ENCODE peak calls at places on chromosomes 3 and 15, in five cellular contexts. M is OCI-LY7, U is body of pancreas, W is psoas muscle, B is SK-N-SH. V is an unnamed sample. For H3K9me3, the result is how much of the 10 kb centered on the place peaks cover.

GRCh38 chr3:4745240-4745620 is 234.0 kb upstream of the BHLHE40 start:
- DNase-seq in M (no peak), U (no peak), W (no peak), B (no peak), V (no peak)

GRCh38 chr15:80308002-80308401 is 56.0 kb upstream of the CTXND1 start:
- DNase-seq in M (peak), U (no peak), W (no peak), B (no peak), V (peak)

GRCh38 chr15:40357723-40358491 is at the start of gene DISP2:
- DNase-seq in M (peak), U (peak), W (peak), B (peak), V (peak)

GRCh38 chr3:194084284-194084683 is 51.7 kb upstream of the HES1 start:
- DNase-seq in M (peak), U (no peak), W (no peak), B (no peak), V (no peak)

GRCh38 chr3:160792445-160793039 is 36.5 kb downstream of the PPM1L start:
- DNase-seq in M (no peak), U (no peak), W (no peak), B (no peak), V (no peak)

GRCh38 chr3:110811050-110811449 is 260.6 kb upstream of the NECTIN3 start:
- DNase-seq in M (no peak), U (no peak), W (no peak), B (no peak), V (no peak)

GRCh38 chr3:42678447-42678846 is 6.9 kb upstream of the KLHL40 start:
- DNase-seq in M (no peak), U (no peak), W (no peak), B (no peak), V (no peak)

GRCh38 chr15:39580630-39581500 is at the start of gene THBS1:
- DNase-seq in M (no peak), U (peak), W (peak), B (peak), V (no peak)

GRCh38 chr3:147921044-147921443 is 511.9 kb downstream of the ZIC1 start:
- DNase-seq in M (no peak), U (no peak), W (no peak), B (no peak), V (no peak)

GRCh38 chr3:149245738-149246451 is 24.3 kb upstream of the CP start:
- DNase-seq in M (peak), U (no peak), W (no peak), B (no peak), V (no peak)

GRCh38 chr3:192901435-192901834 is 16.2 kb downstream of the MB21D2 start:
- DNase-seq in M (no peak), U (no peak), W (no peak), B (no peak), V (no peak)

GRCh38 chr15:76905855-76906254 is 715 bp upstream of the SCAPER start:
- DNase-seq in M (no peak), U (no peak), W (no peak), B (peak), V (peak)

GRCh38 chr3:41688595-41689380 is 273.1 kb downstream of the ULK4 start:
- DNase-seq in M (no peak), U (no peak), W (no peak), B (no peak), V (no peak)

DNA sequence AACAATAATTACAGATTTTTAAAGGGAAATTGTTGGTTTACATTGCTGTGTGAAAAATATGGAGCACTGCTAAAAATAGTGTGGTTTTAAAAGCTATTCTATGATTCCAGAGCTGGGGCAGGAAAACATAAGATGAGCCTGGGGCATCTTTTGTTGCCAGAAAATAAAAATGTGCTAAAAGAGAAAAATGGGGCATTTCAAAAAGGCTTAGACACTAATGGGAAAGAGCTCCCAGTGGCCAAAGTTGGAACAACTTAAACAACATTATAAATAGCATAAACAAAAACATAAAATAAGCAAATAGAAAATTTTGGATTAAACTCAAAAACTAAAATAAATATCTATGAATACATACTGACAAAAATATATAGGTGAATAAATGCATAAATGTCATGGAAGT is 478.9 kb downstream of the NLGN1 start:
- DNase-seq in M (no peak), U (no peak), W (no peak), B (no peak), V (no peak)
- TF ChIP-seq CTCF in M (peak), U (no peak), W (no peak), B (peak), V (no peak)

GRCh38 chr3:6249679-6250078 is 611.2 kb upstream of the GRM7 start:
- DNase-seq in M (peak), U (no peak), W (no peak), B (no peak), V (no peak)

GRCh38 chr3:6251612-6252011 is 609.3 kb upstream of the GRM7 start:
- DNase-seq in M (no peak), U (no peak), W (no peak), B (no peak), V (no peak)

GRCh38 chr3:6255229-6255628 is 605.7 kb upstream of the GRM7 start:
- DNase-seq in M (no peak), U (no peak), W (no peak), B (no peak), V (no peak)

GRCh38 chr3:6254490-6254889 is 606.4 kb upstream of the GRM7 start:
- DNase-seq in M (no peak), U (no peak), W (no peak), B (no peak), V (no peak)

DNA sequence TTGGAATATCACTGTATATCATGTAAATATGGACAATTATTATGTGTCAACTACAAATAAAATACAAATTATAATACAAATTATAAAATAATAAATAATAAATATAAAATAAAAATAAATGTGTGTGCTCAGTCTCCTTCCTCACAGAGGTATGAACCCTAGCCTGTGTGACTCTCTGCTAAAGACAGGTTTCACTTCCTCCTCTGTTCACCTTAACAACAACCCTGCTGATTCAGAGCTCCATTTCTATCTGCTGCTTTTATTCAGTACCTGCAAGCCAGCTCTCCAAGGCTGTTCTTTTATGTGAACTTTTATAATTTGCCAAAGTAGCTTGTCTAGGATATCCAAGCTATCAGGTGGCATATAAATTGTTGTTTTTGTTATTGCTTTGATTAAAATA is 610.7 kb upstream of the GRM7 start:
- DNase-seq in M (peak), U (no peak), W (no peak), B (no peak), V (no peak)
- H3K9me3 ChIP-seq in M (under half), U (under half), W (under half), B (under half), V (under half)

DNA sequence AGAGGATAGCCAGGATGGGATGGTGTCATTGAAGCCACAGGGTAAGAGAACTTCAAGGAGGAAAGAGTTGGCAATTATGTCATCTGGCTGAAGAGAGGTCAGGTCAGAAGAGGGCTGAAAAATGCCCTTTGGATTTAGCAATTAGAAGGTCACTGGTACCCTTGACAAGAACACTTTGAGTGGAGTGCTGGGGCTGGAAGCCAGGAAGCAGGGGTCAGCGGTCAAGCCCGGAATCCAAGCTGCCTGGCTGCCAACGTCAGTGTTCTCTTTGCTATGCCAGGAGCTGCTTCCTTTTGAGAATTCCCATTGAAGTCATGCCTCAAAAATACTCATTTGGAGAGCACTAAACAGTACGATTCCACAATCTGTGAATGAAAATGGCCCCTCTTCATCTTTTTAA is 386.5 kb downstream of the SHQ1 start:
- DNase-seq in M (no peak), U (no peak), W (peak), B (no peak), V (no peak)
- H3K27ac ChIP-seq in M (no peak), U (no peak), W (no peak), B (no peak), V (no peak)

GRCh38 chr15:100651253-100651652 is 48.9 kb downstream of the ASB7 start:
- DNase-seq in M (no peak), U (no peak), W (no peak), B (no peak), V (no peak)

GRCh38 chr15:100653608-100654007 is 51.2 kb downstream of the ASB7 start:
- DNase-seq in M (no peak), U (no peak), W (no peak), B (no peak), V (no peak)

GRCh38 chr15:100650685-100651084 is 48.3 kb downstream of the ASB7 start:
- DNase-seq in M (peak), U (no peak), W (no peak), B (no peak), V (no peak)
- TF ChIP-seq CTCF in M (peak), U (peak), W (no peak), B (peak), V (no peak)

GRCh38 chr3:31653464-31653863 is 120.7 kb downstream of the STT3B start:
- DNase-seq in M (no peak), U (no peak), W (no peak), B (no peak), V (no peak)

GRCh38 chr3:31648286-31648968 is 115.7 kb downstream of the STT3B start:
- DNase-seq in M (no peak), U (no peak), W (no peak), B (no peak), V (no peak)

GRCh38 chr3:31654998-31655397 is 122.3 kb downstream of the STT3B start:
- DNase-seq in M (no peak), U (no peak), W (no peak), B (no peak), V (no peak)

GRCh38 chr3:31652296-31652695 is 119.6 kb downstream of the STT3B start:
- DNase-seq in M (no peak), U (no peak), W (no peak), B (no peak), V (no peak)
- H3K9me3 ChIP-seq in M (under half), U (under half), W (half or more), B (under half), V (under half)

DNA sequence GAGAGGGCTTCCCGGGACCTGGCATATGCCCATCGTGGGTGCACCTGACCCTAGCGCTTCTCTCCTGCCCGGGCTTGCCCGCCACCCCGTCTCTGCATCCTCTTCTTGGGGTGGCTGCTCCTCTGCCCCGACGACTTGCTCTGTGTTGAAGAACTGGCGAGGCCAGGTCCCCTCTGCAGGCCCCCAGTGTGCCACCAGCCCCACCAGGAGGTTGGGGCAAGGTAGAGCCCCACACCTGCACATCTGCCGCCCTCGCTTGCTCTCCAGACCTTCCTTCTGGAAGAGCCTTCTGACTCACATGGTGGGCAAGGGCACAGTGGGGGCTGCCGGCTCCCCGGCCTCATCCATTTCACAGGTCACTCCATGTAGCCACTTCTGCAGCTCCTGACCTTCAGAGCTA is 84.3 kb downstream of the FBLN2 start:
- DNase-seq in M (no peak), U (no peak), W (no peak), B (no peak), V (no peak)
- H3K27ac ChIP-seq in M (no peak), U (no peak), W (no peak), B (no peak), V (no peak)

DNA sequence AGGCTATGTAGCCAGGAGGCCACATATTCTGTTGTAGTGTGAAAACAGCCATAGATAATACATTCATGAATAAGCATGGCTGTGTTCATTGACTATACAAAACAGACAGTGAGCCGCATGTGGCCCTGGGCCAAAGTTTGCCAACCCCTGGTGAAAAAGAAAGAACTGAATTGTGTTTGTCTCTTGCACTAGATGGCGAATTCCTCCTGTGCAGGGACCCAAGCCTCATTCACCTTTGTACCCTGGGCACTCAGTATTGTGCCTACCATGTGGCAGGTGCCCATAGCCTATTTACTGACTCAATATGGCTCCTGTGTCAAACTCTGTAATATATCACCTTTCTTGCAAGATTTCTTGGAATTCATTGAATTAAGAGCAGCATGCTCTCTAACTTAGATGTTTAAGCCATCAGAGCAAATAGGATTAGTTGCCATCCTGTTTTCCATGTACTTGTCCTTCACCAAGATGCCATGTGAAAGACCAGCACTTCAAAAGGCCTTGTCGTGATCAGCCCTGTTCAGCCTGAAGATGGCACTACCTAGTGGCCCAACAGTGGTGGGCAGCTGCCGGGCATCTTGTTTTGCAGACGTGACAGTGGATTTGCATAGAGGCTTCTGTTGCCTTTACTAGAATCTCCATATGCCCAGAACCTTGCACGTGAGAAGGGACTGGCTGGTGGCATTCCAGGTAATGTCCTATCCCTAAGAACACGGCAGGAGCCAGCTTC is 50.9 kb upstream of the CMTM7 start:
- DNase-seq in M (peak), U (no peak), W (no peak), B (no peak), V (no peak)
- TF ChIP-seq CTCF in M (peak), U (no peak), W (no peak), B (peak), V (peak)

GRCh38 chr3:134214239-134214638 is 36.4 kb downstream of the RYK start:
- DNase-seq in M (peak), U (no peak), W (no peak), B (no peak), V (no peak)
- H3K9me3 ChIP-seq in M (under half), U (under half), W (under half), B (under half), V (under half)

DNA sequence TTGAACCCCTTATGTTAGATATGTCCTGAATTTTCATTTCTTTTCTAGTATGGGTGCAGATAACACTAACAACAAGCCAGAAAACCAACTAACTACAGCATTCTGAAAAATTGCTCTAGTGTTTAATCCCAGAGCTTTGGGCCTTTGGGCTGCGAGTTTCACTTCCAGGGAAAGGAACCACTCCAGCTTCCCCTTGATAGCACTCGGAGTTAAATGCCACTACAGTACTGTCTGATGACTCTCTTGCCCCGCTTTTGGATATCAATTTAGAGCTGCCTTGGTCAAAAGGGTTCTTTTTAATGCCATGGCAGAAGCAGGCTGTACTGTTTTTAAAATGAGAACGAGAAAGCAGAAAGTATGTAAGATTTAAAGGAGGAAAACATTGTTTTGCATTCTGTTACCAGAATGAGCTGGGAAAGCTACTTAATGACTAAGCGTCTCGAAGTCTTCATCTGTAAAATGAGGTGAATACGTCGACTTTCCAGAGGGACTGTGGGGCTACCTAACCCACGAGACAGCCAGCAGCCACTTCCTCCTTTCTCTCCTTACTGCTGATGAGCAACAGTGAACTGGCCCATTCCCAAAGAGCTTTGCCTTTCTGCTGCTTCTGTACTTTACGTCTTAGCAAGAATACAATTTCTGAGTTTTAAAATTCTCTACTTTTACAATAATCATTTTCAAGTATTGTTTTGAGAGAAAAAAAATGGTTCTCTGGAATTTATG is 299.3 kb upstream of the LYSMD4 start:
- DNase-seq in M (no peak), U (no peak), W (no peak), B (no peak), V (no peak)
- H3K27ac ChIP-seq in M (no peak), U (no peak), W (peak), B (no peak), V (no peak)

GRCh38 chr3:128307029-128307633 is 153.8 kb downstream of the EEFSEC start:
- DNase-seq in M (no peak), U (no peak), W (no peak), B (peak), V (peak)
- TF ChIP-seq CTCF in M (no peak), U (peak), W (peak), B (no peak), V (peak)

V was measured in WERI-Rb-1.